ENCODE peak calls at places on chromosome 5, in six cellular contexts. F is activated naive CD8-positive, alpha-beta T cell treated with anti-CD3 and anti-CD28 coated beads, Interleukin-2, amount 10 ng/mL, durations not matched to agents 7 days and 5 days; G is stimulated activated CD8-positive, alpha-beta memory T cell treated with anti-CD3 and anti-CD28 coated beads, Interleukin-15, amount 100 ng/mL, for 4 hours; D is B cell; I is cardiac muscle cell; K is activated naive CD4-positive, alpha-beta T cell treated with anti-CD3 and anti-CD28 coated beads for 36 hours. U is an unnamed sample.

GRCh38 chr5:115096034-115096769 is 73.5 kb downstream of the TRIM36 start:
- DNase-seq in F (no peak), G (no peak), D (no peak), I (peak; percentile 5), K (no peak), U (no peak)

GRCh38 chr5:87097664-87098063 is 170.0 kb upstream of the RASA1 start:
- DNase-seq in F (no peak), G (no peak), D (no peak), I (no peak), K (no peak), U (no peak)

GRCh38 chr5:134825212-134825611 is 20.6 kb upstream of the C5orf24 start:
- DNase-seq in F (no peak), G (no peak), D (no peak), I (peak; percentile 9), K (no peak), U (no peak)

GRCh38 chr5:171907731-171908343 is 98.6 kb downstream of the FBXW11 start:
- DNase-seq in F (no peak), G (no peak), D (peak; percentile 27), I (peak; percentile 78), K (peak; percentile 78), U (peak; percentile 59)

GRCh38 chr5:1899201-1899600 is 16.5 kb upstream of the IRX4 start:
- DNase-seq in F (no peak), G (no peak), D (no peak), I (no peak), K (no peak), U (no peak)

GRCh38 chr5:114471529-114471928 is 109.7 kb downstream of the KCNN2 start:
- DNase-seq in F (no peak), G (no peak), D (no peak), I (no peak), K (no peak), U (no peak)

GRCh38 chr5:137365126-137365865 is 133.8 kb downstream of the SPOCK1 start:
- DNase-seq in F (no peak), G (no peak), D (no peak), I (no peak), K (no peak), U (no peak)

GRCh38 chr5:53407373-53407772 is 73.1 kb upstream of the FST start:
- DNase-seq in F (no peak), G (no peak), D (no peak), I (peak; percentile 55), K (no peak), U (no peak)

GRCh38 chr5:146680846-146681585 is 165.0 kb upstream of the GPR151 start:
- DNase-seq in F (no peak), G (no peak), D (no peak), I (no peak), K (no peak), U (no peak)

GRCh38 chr5:55832446-55832845 is 18.7 kb upstream of the IL31RA start:
- DNase-seq in F (no peak), G (no peak), D (no peak), I (no peak), K (no peak), U (no peak)

U was measured in testis.